ENCODE peak calls at places on chromosomes 1 and 21, in five cellular contexts. Q is H1, G is body of pancreas, F is stomach, L is H54. O is an unnamed sample.

GRCh38 chr1:243229526-243229925 is 25.6 kb downstream of the CEP170 start:
- DNase-seq in F (no peak), Q (no peak), L (no peak), G (no peak), O (no peak)

GRCh38 chr1:206472454-206472853 is 2.2 kb downstream of the IKBKE start:
- DNase-seq in L (no peak), F (no peak), G (no peak), Q (no peak), O (no peak)

GRCh38 chr1:224393331-224393730 is 36.7 kb downstream of the CNIH4 start:
- DNase-seq in L (no peak), Q (no peak), G (no peak), F (no peak), O (no peak)

GRCh38 chr1:199746985-199747384 is 280.5 kb upstream of the NR5A2 start:
- DNase-seq in L (no peak), F (no peak), G (no peak), Q (no peak), O (no peak)

GRCh38 chr21:34135330-34135729 is 62.0 kb downstream of the MRPS6 start:
- DNase-seq in G (no peak), Q (no peak), L (peak), F (no peak), O (no peak)

GRCh38 chr1:31524196-31524967 is 51.9 kb upstream of the TINAGL1 start:
- DNase-seq in F (no peak), L (no peak), Q (no peak), G (no peak), O (no peak)

GRCh38 chr1:63463248-63463647 is 59.8 kb downstream of the ITGB3BP start:
- DNase-seq in G (no peak), Q (no peak), L (no peak), F (no peak), O (no peak)

GRCh38 chr1:46643368-46643775 is 24.8 kb downstream of the ATPAF1 start:
- DNase-seq in F (no peak), L (peak), Q (no peak), G (no peak), O (no peak)

GRCh38 chr21:31671931-31672330 is 12.4 kb downstream of the SOD1 start:
- DNase-seq in Q (no peak), G (no peak), F (no peak), L (no peak), O (no peak)

GRCh38 chr1:54017979-54018378 is at the start of gene LDLRAD1:
- DNase-seq in G (peak), Q (no peak), F (peak), L (no peak), O (no peak)

GRCh38 chr1:42957229-42957879 is 1.3 kb downstream of the SLC2A1 start:
- DNase-seq in F (no peak), G (no peak), Q (no peak), L (no peak), O (no peak)

GRCh38 chr1:42957880-42958487 is 684 bp downstream of the SLC2A1 start:
- DNase-seq in L (peak), Q (no peak), F (peak), G (peak), O (peak)

GRCh38 chr1:42960693-42961559 is 2.3 kb upstream of the SLC2A1 start:
- DNase-seq in Q (no peak), L (no peak), F (no peak), G (no peak), O (no peak)

GRCh38 chr1:42956739-42957138 is 1.9 kb downstream of the SLC2A1 start:
- DNase-seq in L (no peak), Q (no peak), F (no peak), G (no peak), O (no peak)

DNA sequence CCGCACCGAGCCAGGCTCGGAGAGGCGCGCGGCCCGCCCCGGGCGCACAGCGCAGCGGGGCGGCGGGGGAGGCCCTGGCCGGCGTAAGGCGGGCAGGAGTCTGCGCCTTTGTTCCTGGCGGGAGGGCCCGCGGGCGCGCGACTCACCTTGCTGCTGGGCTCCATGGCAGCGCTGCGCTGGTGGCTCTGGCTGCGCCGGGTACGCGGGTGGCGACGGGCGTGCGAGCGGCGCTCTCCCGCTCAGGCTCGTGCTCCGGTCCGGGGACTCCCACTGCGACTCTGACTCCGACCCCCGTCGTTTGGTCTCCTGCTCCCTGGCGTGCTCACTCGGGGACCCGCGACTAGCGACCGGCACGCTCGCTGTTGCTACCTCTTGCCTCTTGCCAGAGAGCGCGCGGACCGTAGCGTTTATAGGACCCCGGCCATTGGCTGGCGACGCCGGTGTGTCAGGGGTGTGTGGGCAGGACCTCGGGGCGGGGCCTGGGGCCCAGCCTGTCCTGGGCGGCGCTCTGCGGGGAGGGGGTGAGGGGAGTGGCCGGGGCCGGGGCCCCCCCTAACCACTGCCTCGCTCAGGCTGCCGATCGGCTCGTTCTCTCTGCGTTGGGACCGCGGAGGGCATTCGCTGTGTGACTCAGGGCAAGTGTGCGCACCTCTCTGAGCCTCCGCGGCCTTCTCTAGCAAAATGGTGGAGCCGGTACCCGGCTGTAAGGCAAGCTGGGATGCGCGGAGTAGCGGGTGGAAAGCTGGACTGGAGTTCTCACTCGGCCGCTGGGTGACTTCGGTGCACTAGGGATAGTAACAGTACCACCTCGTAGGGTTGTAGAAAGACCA is at the start of gene SLC2A1:
- DNase-seq in Q (peak), L (peak), F (peak), G (peak), O (peak)
- TF ChIP-seq POLR2A in Q (peak), L (peak), F (no peak), G (peak), O (peak)

GRCh38 chr1:211675230-211676105 is at the start of gene NEK2:
- DNase-seq in G (peak), L (peak), F (peak), Q (peak), O (peak)
- TF ChIP-seq POLR2A in G (peak), L (peak), F (no peak), Q (peak), O (peak)

DNA sequence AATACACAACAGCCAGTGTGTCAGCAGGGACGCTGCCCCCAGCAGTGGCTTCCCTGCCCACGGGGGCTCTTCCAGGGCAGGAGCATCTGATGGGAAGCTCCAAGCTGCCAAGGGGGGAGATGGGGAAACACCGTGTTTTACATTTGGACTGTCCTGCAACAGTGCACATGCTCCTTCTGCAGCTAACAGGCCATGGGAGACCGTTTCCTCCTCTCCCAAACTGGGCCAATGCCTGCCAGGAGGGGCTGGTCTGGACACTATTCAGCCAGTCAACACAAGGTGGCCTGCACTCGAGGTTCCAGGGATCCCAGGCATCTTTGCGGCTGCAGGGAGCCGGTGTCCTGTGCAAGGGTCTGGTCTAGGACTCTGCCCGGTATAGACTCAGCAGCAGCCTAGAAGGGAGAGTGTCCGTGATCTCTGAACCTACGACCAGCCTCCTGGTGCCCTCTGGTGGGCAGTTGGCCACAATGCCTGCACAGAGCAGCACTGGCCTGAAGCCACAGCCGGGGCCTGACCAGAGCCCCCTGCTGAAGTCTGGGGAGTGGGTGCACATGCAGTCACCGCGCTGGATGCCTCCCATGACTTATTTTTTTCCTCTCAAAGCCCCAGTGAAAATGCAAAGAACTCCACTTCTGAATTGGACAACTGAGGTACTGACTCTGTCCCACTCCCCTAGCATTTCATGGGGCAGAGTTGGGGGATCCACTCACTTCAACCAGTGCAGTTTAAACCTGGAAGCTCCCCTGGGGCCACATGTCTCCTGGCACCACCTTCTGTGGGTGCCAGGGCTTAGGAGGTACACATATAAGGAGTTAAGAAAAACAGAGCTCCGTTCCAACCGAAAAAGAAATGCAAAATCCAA is 33.3 kb downstream of the RCC2 start:
- DNase-seq in L (peak), F (peak), G (peak), Q (peak), O (peak)
- TF ChIP-seq POLR2A in L (no peak), F (no peak), G (no peak), Q (peak), O (no peak)

GRCh38 chr1:202811296-202812175 is 782 bp downstream of the PCAT6 start:
- DNase-seq in G (peak), Q (no peak), F (no peak), L (no peak), O (peak)

GRCh38 chr1:202810193-202810614 is 550 bp upstream of the PCAT6 start:
- DNase-seq in L (no peak), G (no peak), F (no peak), Q (no peak), O (no peak)

GRCh38 chr1:202809597-202810159 is 1.1 kb upstream of the PCAT6 start:
- DNase-seq in G (no peak), L (no peak), Q (no peak), F (no peak), O (no peak)

GRCh38 chr1:202812176-202813026 is 1.6 kb downstream of the PCAT6 start:
- DNase-seq in L (no peak), Q (no peak), F (no peak), G (peak), O (no peak)

GRCh38 chr1:202810615-202811295 is at the start of gene PCAT6:
- DNase-seq in Q (peak), F (peak), L (peak), G (peak), O (peak)
- TF ChIP-seq POLR2A in Q (peak), F (no peak), L (peak), G (peak), O (peak)

DNA sequence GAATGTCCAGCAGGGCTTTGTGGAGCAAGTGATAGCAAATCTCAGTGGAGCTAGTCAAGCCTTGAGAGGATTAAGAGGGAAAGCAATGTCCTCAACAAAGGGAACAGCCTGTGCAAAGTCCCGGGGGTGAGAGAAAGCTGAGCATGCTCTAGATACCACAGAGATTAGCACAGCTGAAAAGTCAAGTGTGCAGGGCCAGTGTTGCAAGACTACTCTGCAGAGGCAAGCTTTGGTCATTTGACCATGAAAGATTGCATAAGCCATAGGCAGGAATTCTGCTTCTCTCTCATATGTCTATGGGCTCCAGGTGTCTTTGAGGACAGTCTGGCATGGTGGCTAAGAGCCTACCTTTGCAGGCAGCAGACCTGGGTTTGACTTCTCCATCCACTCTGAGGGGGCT is 181.0 kb upstream of the JUN start:
- DNase-seq in L (no peak), Q (no peak), F (peak), G (peak), O (no peak)
- TF ChIP-seq POLR2A in L (no peak), Q (no peak), F (no peak), G (no peak), O (no peak)